ENCODE peak calls at places on chromosomes 2 and 18, in six cellular contexts. One of them, this sample, is unnamed.

GRCh38 chr18:49041677-49042570 is 91.2 kb upstream of the SMAD7 start:
- DNase-seq in A549: no peak
- DNase-seq in body of pancreas: peak; percentile 48
- DNase-seq in HFF-Myc: no peak
- DNase-seq in fibroblast of pulmonary artery: peak; percentile 73
- DNase-seq in H9: peak; percentile 65
- DNase-seq in this sample: no peak

GRCh38 chr2:120516323-120517314 is 170.7 kb downstream of the INHBB start:
- DNase-seq in A549: no peak
- DNase-seq in body of pancreas: no peak
- DNase-seq in HFF-Myc: no peak
- DNase-seq in fibroblast of pulmonary artery: peak; percentile 37
- DNase-seq in H9: no peak
- DNase-seq in this sample: no peak

GRCh38 chr2:69837533-69837932 is 8.1 kb downstream of the GMCL1 start:
- DNase-seq in A549: no peak
- DNase-seq in body of pancreas: no peak
- DNase-seq in HFF-Myc: no peak
- DNase-seq in fibroblast of pulmonary artery: no peak
- DNase-seq in H9: no peak
- DNase-seq in this sample: no peak

GRCh38 chr2:10028988-10029874 is 14.1 kb upstream of the KLF11 start:
- DNase-seq in A549: no peak
- DNase-seq in body of pancreas: no peak
- DNase-seq in HFF-Myc: no peak
- DNase-seq in fibroblast of pulmonary artery: no peak
- DNase-seq in H9: peak; percentile 68
- DNase-seq in this sample: no peak

GRCh38 chr2:236507393-236508085 is 62.1 kb upstream of the ACKR3 start:
- DNase-seq in A549: no peak
- DNase-seq in body of pancreas: peak; percentile 63
- DNase-seq in HFF-Myc: no peak
- DNase-seq in fibroblast of pulmonary artery: peak; percentile 30
- DNase-seq in H9: peak; percentile 86
- DNase-seq in this sample: no peak

GRCh38 chr18:3930126-3931012 is 480.4 kb downstream of the TGIF1 start:
- DNase-seq in A549: no peak
- DNase-seq in body of pancreas: no peak
- DNase-seq in HFF-Myc: no peak
- DNase-seq in fibroblast of pulmonary artery: no peak
- DNase-seq in H9: no peak
- DNase-seq in this sample: no peak

GRCh38 chr2:180481998-180482397 is 474.9 kb upstream of the CWC22 start:
- DNase-seq in A549: no peak
- DNase-seq in body of pancreas: no peak
- DNase-seq in HFF-Myc: no peak
- DNase-seq in fibroblast of pulmonary artery: no peak
- DNase-seq in H9: no peak
- DNase-seq in this sample: no peak

GRCh38 chr2:195509551-195509950 is 147.5 kb upstream of the SLC39A10 start:
- DNase-seq in A549: no peak
- DNase-seq in body of pancreas: no peak
- DNase-seq in HFF-Myc: no peak
- DNase-seq in fibroblast of pulmonary artery: no peak
- DNase-seq in H9: no peak
- DNase-seq in this sample: no peak

GRCh38 chr2:226270279-226270678 is 529.3 kb downstream of the IRS1 start:
- DNase-seq in A549: no peak
- DNase-seq in body of pancreas: no peak
- DNase-seq in HFF-Myc: no peak
- DNase-seq in fibroblast of pulmonary artery: no peak
- DNase-seq in H9: no peak
- DNase-seq in this sample: no peak

GRCh38 chr2:168034586-168034985 is 212.8 kb downstream of the STK39 start:
- DNase-seq in A549: no peak
- DNase-seq in body of pancreas: no peak
- DNase-seq in HFF-Myc: no peak
- DNase-seq in fibroblast of pulmonary artery: no peak
- DNase-seq in H9: no peak
- DNase-seq in this sample: no peak

GRCh38 chr18:46054956-46055831 is 16.9 kb downstream of the PSTPIP2 start:
- DNase-seq in A549: no peak
- DNase-seq in body of pancreas: no peak
- DNase-seq in HFF-Myc: no peak
- DNase-seq in fibroblast of pulmonary artery: no peak
- DNase-seq in H9: no peak
- DNase-seq in this sample: no peak

GRCh38 chr2:144630459-144631215 is 110.7 kb upstream of the ZEB2 start:
- DNase-seq in A549: no peak
- DNase-seq in body of pancreas: no peak
- DNase-seq in HFF-Myc: no peak
- DNase-seq in fibroblast of pulmonary artery: peak; percentile 12
- DNase-seq in H9: no peak
- DNase-seq in this sample: no peak

GRCh38 chr2:128834203-128834602 is 515.5 kb upstream of the HS6ST1 start:
- DNase-seq in A549: no peak
- DNase-seq in body of pancreas: no peak
- DNase-seq in HFF-Myc: no peak
- DNase-seq in fibroblast of pulmonary artery: no peak
- DNase-seq in H9: no peak
- DNase-seq in this sample: no peak

GRCh38 chr18:3594760-3595241 is 144.8 kb downstream of the TGIF1 start:
- DNase-seq in A549: no peak
- DNase-seq in body of pancreas: peak; percentile 33
- DNase-seq in HFF-Myc: no peak
- DNase-seq in fibroblast of pulmonary artery: peak; percentile 72
- DNase-seq in H9: no peak
- DNase-seq in this sample: no peak

GRCh38 chr2:111119004-111119846 is 1.5 kb upstream of the BCL2L11 start:
- DNase-seq in A549: no peak
- DNase-seq in body of pancreas: peak; percentile 25
- DNase-seq in HFF-Myc: no peak
- DNase-seq in fibroblast of pulmonary artery: no peak
- DNase-seq in H9: peak; percentile 48
- DNase-seq in this sample: no peak

GRCh38 chr2:123851281-123851680 is 173.8 kb upstream of the CNTNAP5 start:
- DNase-seq in A549: no peak
- DNase-seq in body of pancreas: no peak
- DNase-seq in HFF-Myc: no peak
- DNase-seq in fibroblast of pulmonary artery: no peak
- DNase-seq in H9: no peak
- DNase-seq in this sample: no peak

GRCh38 chr2:126637393-126637792 is 18.6 kb upstream of the GYPC start:
- DNase-seq in A549: no peak
- DNase-seq in body of pancreas: no peak
- DNase-seq in HFF-Myc: no peak
- DNase-seq in fibroblast of pulmonary artery: no peak
- DNase-seq in H9: no peak
- DNase-seq in this sample: no peak

GRCh38 chr2:74429487-74430451 is 8.2 kb downstream of the WDR54 start:
- DNase-seq in A549: no peak
- DNase-seq in body of pancreas: no peak
- DNase-seq in HFF-Myc: no peak
- DNase-seq in fibroblast of pulmonary artery: no peak
- DNase-seq in H9: no peak
- DNase-seq in this sample: no peak

GRCh38 chr2:64612575-64613195 is 41.0 kb downstream of the SERTAD2 start:
- DNase-seq in A549: no peak
- DNase-seq in body of pancreas: peak; percentile 8
- DNase-seq in HFF-Myc: no peak
- DNase-seq in fibroblast of pulmonary artery: no peak
- DNase-seq in H9: no peak
- DNase-seq in this sample: no peak

DNA sequence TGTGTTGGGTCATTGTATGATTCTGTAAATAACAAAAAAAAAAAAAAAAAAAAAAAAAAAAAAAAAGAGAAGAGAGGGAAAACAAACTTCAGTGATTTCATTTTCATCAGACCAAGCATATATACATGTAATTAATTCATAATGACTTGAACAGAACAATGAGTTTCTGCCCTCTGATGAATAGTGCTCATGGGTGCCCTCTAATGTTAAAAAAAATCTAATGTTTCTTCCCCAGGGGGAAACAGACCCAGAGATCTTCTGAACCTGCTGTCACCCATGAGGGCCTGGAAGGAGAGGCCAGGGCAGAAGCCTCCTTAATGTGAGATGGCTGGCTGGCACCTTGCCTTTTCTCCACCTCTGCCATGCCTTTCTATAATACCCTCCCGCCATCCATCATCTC is 289.2 kb downstream of the ZNF521 start:
- DNase-seq in A549: no peak
- DNase-seq in body of pancreas: no peak
- DNase-seq in HFF-Myc: no peak
- DNase-seq in fibroblast of pulmonary artery: no peak
- DNase-seq in H9: no peak
- DNase-seq in this sample: no peak
- TF ChIP-seq CTCF in A549: no peak
- TF ChIP-seq CTCF in body of pancreas: no peak
- TF ChIP-seq CTCF in HFF-Myc: peak; percentile 4
- TF ChIP-seq CTCF in fibroblast of pulmonary artery: no peak
- TF ChIP-seq CTCF in H9: no peak
- TF ChIP-seq CTCF in this sample: no peak

GRCh38 chr2:19312949-19313348 is 45.5 kb downstream of the OSR1 start:
- DNase-seq in A549: peak; percentile 10
- DNase-seq in body of pancreas: peak; percentile 17
- DNase-seq in HFF-Myc: peak; percentile 22
- DNase-seq in fibroblast of pulmonary artery: peak; percentile 56
- DNase-seq in H9: no peak
- DNase-seq in this sample: no peak
- TF ChIP-seq CTCF in A549: no peak
- TF ChIP-seq CTCF in body of pancreas: peak; percentile 27
- TF ChIP-seq CTCF in HFF-Myc: peak; percentile 50
- TF ChIP-seq CTCF in fibroblast of pulmonary artery: peak; percentile 55
- TF ChIP-seq CTCF in H9: peak; percentile 54
- TF ChIP-seq CTCF in this sample: no peak

DNA sequence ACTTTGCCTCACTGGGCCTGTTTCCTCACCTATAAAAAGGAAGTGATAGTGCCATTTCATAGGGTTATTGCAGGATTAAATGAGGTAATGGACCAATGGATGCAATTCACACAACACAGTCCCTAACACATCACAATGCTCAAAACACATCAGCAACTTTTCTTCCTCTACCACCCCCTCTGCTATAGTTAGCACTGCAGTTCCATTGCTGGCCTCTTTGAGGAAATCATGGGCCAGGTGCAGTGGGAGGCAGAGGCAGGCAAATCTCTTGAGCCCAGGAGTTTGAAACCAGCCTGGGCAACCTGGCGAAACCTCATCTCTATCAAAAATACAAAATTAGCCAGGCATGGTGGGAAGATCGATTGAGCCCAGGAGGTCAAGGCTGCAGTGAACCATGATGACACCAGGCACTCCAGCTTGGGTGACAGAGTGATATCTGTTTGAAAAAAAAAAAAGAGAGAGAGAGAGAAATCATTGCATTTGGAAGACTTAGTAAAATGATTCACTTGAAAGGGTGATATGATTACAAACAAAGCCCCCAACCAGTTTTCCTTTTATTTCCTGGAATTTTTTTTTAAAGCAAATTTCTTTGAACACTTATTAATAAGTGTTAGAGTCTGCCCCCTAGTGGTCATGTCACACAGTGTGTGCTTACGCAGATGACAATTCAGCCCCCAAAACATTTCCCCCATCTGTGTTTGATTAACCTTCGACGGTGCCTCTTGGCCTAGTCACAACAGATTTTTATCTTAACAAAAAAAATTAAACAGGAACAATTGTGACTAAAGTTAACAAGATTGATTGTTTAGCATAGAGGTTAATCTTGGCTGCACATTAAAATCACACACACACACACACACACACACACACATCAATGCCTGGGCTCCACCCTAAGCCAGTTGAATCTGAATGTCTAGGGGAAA is 88.7 kb upstream of the BCL11A start:
- DNase-seq in A549: peak; percentile 38
- DNase-seq in body of pancreas: peak; percentile 37
- DNase-seq in HFF-Myc: peak; percentile 45
- DNase-seq in fibroblast of pulmonary artery: peak; percentile 70
- DNase-seq in H9: peak; percentile 36
- DNase-seq in this sample: no peak
- TF ChIP-seq CTCF in A549: peak; percentile 78
- TF ChIP-seq CTCF in body of pancreas: peak; percentile 62
- TF ChIP-seq CTCF in HFF-Myc: peak; percentile 77
- TF ChIP-seq CTCF in fibroblast of pulmonary artery: peak; percentile 78
- TF ChIP-seq CTCF in H9: peak; percentile 88
- TF ChIP-seq CTCF in this sample: no peak

DNA sequence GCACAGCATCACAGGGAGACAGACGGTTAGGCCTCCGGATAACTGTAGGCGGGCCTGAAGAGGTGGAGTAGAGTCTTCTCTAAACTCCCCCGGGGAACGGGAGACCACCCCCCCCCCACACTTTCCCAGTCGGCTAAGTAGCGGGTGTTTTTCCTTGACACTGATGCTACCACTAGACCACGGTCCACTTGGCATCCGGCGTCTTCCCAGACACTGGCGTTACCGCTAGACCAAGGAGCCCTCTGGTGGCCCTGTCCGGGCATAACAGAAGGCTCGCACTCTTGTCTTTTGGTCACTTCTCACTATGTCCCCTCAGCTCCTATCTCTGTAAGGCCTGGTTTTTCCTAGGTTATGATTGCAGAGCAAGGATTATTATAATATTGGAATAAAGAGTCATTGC is 25.7 kb upstream of the NCL start:
- DNase-seq in A549: no peak
- DNase-seq in body of pancreas: no peak
- DNase-seq in HFF-Myc: no peak
- DNase-seq in fibroblast of pulmonary artery: no peak
- DNase-seq in H9: no peak
- DNase-seq in this sample: no peak
- TF ChIP-seq CTCF in A549: peak; percentile 31
- TF ChIP-seq CTCF in body of pancreas: peak; percentile 10
- TF ChIP-seq CTCF in HFF-Myc: peak; percentile 38
- TF ChIP-seq CTCF in fibroblast of pulmonary artery: peak; percentile 20
- TF ChIP-seq CTCF in H9: peak; percentile 71
- TF ChIP-seq CTCF in this sample: no peak

GRCh38 chr18:40529478-40529877 is 1425.6 kb upstream of the PIK3C3 start:
- DNase-seq in A549: no peak
- DNase-seq in body of pancreas: no peak
- DNase-seq in HFF-Myc: no peak
- DNase-seq in fibroblast of pulmonary artery: peak; percentile 47
- DNase-seq in H9: no peak
- DNase-seq in this sample: no peak
- TF ChIP-seq CTCF in A549: no peak
- TF ChIP-seq CTCF in body of pancreas: no peak
- TF ChIP-seq CTCF in HFF-Myc: no peak
- TF ChIP-seq CTCF in fibroblast of pulmonary artery: peak; percentile 15
- TF ChIP-seq CTCF in H9: peak; percentile 59
- TF ChIP-seq CTCF in this sample: no peak

DNA sequence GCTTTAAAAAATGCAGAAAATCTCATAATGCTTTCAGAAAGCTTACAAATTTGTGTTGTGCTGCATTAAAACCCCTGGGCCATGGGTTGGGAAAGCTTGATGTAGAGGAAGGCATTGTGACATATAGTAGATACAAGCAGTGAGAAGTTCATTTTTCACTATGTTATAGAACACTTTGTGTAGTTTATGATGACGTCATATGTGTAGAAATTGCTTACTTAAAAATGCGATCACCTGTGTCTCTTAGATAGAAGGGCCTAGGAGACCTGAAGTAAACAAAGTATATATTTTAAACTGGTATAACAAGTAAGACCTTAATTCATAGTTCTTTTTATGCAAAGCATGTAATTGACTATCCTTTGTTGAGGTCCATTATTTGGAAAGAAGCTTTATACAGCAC is 393.5 kb downstream of the ARHGAP15 start:
- DNase-seq in A549: no peak
- DNase-seq in body of pancreas: no peak
- DNase-seq in HFF-Myc: no peak
- DNase-seq in fibroblast of pulmonary artery: no peak
- DNase-seq in H9: no peak
- DNase-seq in this sample: no peak
- TF ChIP-seq CTCF in A549: no peak
- TF ChIP-seq CTCF in body of pancreas: no peak
- TF ChIP-seq CTCF in HFF-Myc: no peak
- TF ChIP-seq CTCF in fibroblast of pulmonary artery: no peak
- TF ChIP-seq CTCF in H9: no peak
- TF ChIP-seq CTCF in this sample: no peak

GRCh38 chr2:42072349-42073118 is 24.7 kb downstream of the PKDCC start:
- DNase-seq in A549: no peak
- DNase-seq in body of pancreas: no peak
- DNase-seq in HFF-Myc: no peak
- DNase-seq in fibroblast of pulmonary artery: no peak
- DNase-seq in H9: peak; percentile 50
- DNase-seq in this sample: no peak
- TF ChIP-seq CTCF in A549: no peak
- TF ChIP-seq CTCF in body of pancreas: no peak
- TF ChIP-seq CTCF in HFF-Myc: no peak
- TF ChIP-seq CTCF in fibroblast of pulmonary artery: no peak
- TF ChIP-seq CTCF in H9: no peak
- TF ChIP-seq CTCF in this sample: no peak

This sample was measured in omental fat pad.